ENCODE peak calls at places on chromosomes 16 and 17, in eight cellular contexts. One of them, this sample, is unnamed.

GRCh38 chr17:80751460-80752368 is 207.1 kb downstream of the RPTOR start:
- DNase-seq in prostate gland: no peak
- DNase-seq in heart right ventricle: no peak
- DNase-seq in AG10803: peak; percentile 96
- DNase-seq in ovary: peak; percentile 47
- DNase-seq in GM10248: no peak
- DNase-seq in psoas muscle: peak; percentile 75
- DNase-seq in sigmoid colon: peak; percentile 89
- DNase-seq in this sample: no peak

GRCh38 chr17:77433385-77434135 is 292.8 kb downstream of the SEC14L1 start:
- DNase-seq in AG10803: peak; percentile 69
- DNase-seq in psoas muscle: peak; percentile 27
- DNase-seq in ovary: peak; percentile 60
- DNase-seq in sigmoid colon: peak; percentile 78
- DNase-seq in heart right ventricle: peak; percentile 78
- DNase-seq in GM10248: peak; percentile 82
- DNase-seq in prostate gland: no peak
- DNase-seq in this sample: peak; percentile 68

GRCh38 chr17:17129466-17129865 is 76.7 kb downstream of the PLD6 start:
- DNase-seq in sigmoid colon: no peak
- DNase-seq in AG10803: no peak
- DNase-seq in psoas muscle: peak; percentile 50
- DNase-seq in GM10248: no peak
- DNase-seq in prostate gland: no peak
- DNase-seq in heart right ventricle: no peak
- DNase-seq in ovary: no peak
- DNase-seq in this sample: no peak

GRCh38 chr16:20854963-20855362 is 45.2 kb downstream of the DCUN1D3 start:
- DNase-seq in prostate gland: no peak
- DNase-seq in ovary: no peak
- DNase-seq in heart right ventricle: no peak
- DNase-seq in GM10248: no peak
- DNase-seq in psoas muscle: no peak
- DNase-seq in sigmoid colon: no peak
- DNase-seq in AG10803: no peak
- DNase-seq in this sample: no peak

GRCh38 chr17:40355123-40355803 is 9.3 kb downstream of the GJD3 start:
- DNase-seq in sigmoid colon: peak; percentile 91
- DNase-seq in ovary: peak; percentile 85
- DNase-seq in AG10803: peak; percentile 43
- DNase-seq in heart right ventricle: peak; percentile 75
- DNase-seq in psoas muscle: peak; percentile 82
- DNase-seq in prostate gland: peak; percentile 57
- DNase-seq in GM10248: peak; percentile 84
- DNase-seq in this sample: peak; percentile 65

GRCh38 chr17:1975573-1975972 is 49.6 kb downstream of the RTN4RL1 start:
- DNase-seq in ovary: no peak
- DNase-seq in GM10248: no peak
- DNase-seq in psoas muscle: no peak
- DNase-seq in heart right ventricle: no peak
- DNase-seq in sigmoid colon: no peak
- DNase-seq in prostate gland: no peak
- DNase-seq in AG10803: no peak
- DNase-seq in this sample: no peak

GRCh38 chr16:67326472-67327309 is at the start of the genes KCTD19 and LRRC36:
- DNase-seq in ovary: peak; percentile 71
- DNase-seq in GM10248: peak; percentile 80
- DNase-seq in prostate gland: peak; percentile 35
- DNase-seq in AG10803: no peak
- DNase-seq in psoas muscle: peak; percentile 57
- DNase-seq in sigmoid colon: peak; percentile 74
- DNase-seq in heart right ventricle: peak; percentile 39
- DNase-seq in this sample: no peak

GRCh38 chr16:85394511-85395206 is 218.5 kb upstream of the GSE1 start:
- DNase-seq in ovary: no peak
- DNase-seq in psoas muscle: no peak
- DNase-seq in GM10248: no peak
- DNase-seq in prostate gland: no peak
- DNase-seq in heart right ventricle: no peak
- DNase-seq in sigmoid colon: peak; percentile 63
- DNase-seq in AG10803: no peak
- DNase-seq in this sample: no peak

GRCh38 chr17:42281571-42282096 is 5.4 kb upstream of the STAT5B start:
- DNase-seq in AG10803: no peak
- DNase-seq in ovary: peak; percentile 20
- DNase-seq in GM10248: no peak
- DNase-seq in psoas muscle: no peak
- DNase-seq in sigmoid colon: peak; percentile 62
- DNase-seq in prostate gland: no peak
- DNase-seq in heart right ventricle: no peak
- DNase-seq in this sample: no peak

GRCh38 chr16:5916711-5917191 is 819.2 kb upstream of the EEF2KMT start:
- DNase-seq in prostate gland: no peak
- DNase-seq in sigmoid colon: no peak
- DNase-seq in heart right ventricle: no peak
- DNase-seq in psoas muscle: no peak
- DNase-seq in ovary: no peak
- DNase-seq in AG10803: no peak
- DNase-seq in GM10248: no peak
- DNase-seq in this sample: no peak

GRCh38 chr17:40963838-40964237 is 2.9 kb downstream of the KRT39 start:
- DNase-seq in GM10248: peak; percentile 36
- DNase-seq in sigmoid colon: no peak
- DNase-seq in ovary: no peak
- DNase-seq in heart right ventricle: no peak
- DNase-seq in AG10803: no peak
- DNase-seq in psoas muscle: no peak
- DNase-seq in prostate gland: no peak
- DNase-seq in this sample: peak; percentile 20

GRCh38 chr17:9291912-9292562 is 270.7 kb downstream of the NTN1 start:
- DNase-seq in sigmoid colon: peak; percentile 83
- DNase-seq in prostate gland: peak; percentile 46
- DNase-seq in ovary: peak; percentile 41
- DNase-seq in GM10248: peak; percentile 68
- DNase-seq in AG10803: peak; percentile 31
- DNase-seq in psoas muscle: peak; percentile 30
- DNase-seq in heart right ventricle: peak; percentile 45
- DNase-seq in this sample: peak; percentile 30

GRCh38 chr17:43860927-43861622 is 14.1 kb downstream of the CD300LG start:
- DNase-seq in heart right ventricle: peak; percentile 62
- DNase-seq in psoas muscle: no peak
- DNase-seq in prostate gland: no peak
- DNase-seq in ovary: peak; percentile 48
- DNase-seq in AG10803: no peak
- DNase-seq in GM10248: no peak
- DNase-seq in sigmoid colon: peak; percentile 67
- DNase-seq in this sample: no peak

GRCh38 chr16:59573528-59574271 is 839.6 kb upstream of the GOT2 start:
- DNase-seq in GM10248: no peak
- DNase-seq in AG10803: peak; percentile 85
- DNase-seq in heart right ventricle: no peak
- DNase-seq in sigmoid colon: no peak
- DNase-seq in prostate gland: no peak
- DNase-seq in psoas muscle: no peak
- DNase-seq in ovary: no peak
- DNase-seq in this sample: peak; percentile 71

GRCh38 chr16:35174006-35174405 is 1714.6 kb downstream of the TP53TG3F start:
- DNase-seq in prostate gland: no peak
- DNase-seq in heart right ventricle: no peak
- DNase-seq in ovary: no peak
- DNase-seq in GM10248: no peak
- DNase-seq in AG10803: no peak
- DNase-seq in sigmoid colon: no peak
- DNase-seq in psoas muscle: no peak
- DNase-seq in this sample: no peak

GRCh38 chr17:48594412-48595106 is 980 bp upstream of the HOXB5 start:
- DNase-seq in AG10803: no peak
- DNase-seq in prostate gland: no peak
- DNase-seq in GM10248: no peak
- DNase-seq in psoas muscle: no peak
- DNase-seq in sigmoid colon: no peak
- DNase-seq in ovary: no peak
- DNase-seq in heart right ventricle: no peak
- DNase-seq in this sample: no peak

GRCh38 chr17:61464121-61464905 is 12.1 kb downstream of the TBX4 start:
- DNase-seq in GM10248: no peak
- DNase-seq in prostate gland: no peak
- DNase-seq in psoas muscle: no peak
- DNase-seq in heart right ventricle: no peak
- DNase-seq in ovary: no peak
- DNase-seq in sigmoid colon: peak; percentile 48
- DNase-seq in AG10803: no peak
- DNase-seq in this sample: no peak

DNA sequence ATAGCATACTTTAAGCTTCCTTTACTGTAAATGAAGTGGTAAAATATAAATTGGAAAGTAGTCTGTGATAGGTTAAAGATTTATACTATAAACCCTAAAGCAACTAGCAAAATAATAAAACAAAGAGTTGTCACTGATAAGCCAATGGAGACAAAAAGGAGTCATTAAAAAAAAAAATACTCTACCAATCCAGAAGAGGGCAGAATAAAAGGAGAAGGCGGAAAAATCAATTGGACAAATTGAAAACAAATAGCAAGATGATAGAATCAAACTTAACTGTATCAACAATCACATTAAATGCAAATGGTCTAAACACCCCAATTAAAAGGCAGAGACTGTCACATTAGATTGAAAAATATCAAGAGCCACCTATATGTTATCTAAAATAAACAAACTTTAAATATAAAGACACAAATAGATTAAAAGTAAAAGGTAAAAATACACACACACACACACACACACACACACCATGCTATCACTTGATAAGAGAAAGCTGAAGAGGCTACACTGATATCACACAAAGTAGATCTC is 71.8 kb downstream of the CACNG1 start:
- DNase-seq in AG10803: no peak
- DNase-seq in ovary: no peak
- DNase-seq in heart right ventricle: no peak
- DNase-seq in psoas muscle: no peak
- DNase-seq in GM10248: no peak
- DNase-seq in prostate gland: no peak
- DNase-seq in sigmoid colon: no peak
- DNase-seq in this sample: no peak
- TF ChIP-seq CTCF in AG10803: no peak
- TF ChIP-seq CTCF in ovary: no peak
- TF ChIP-seq CTCF in heart right ventricle: no peak
- TF ChIP-seq CTCF in psoas muscle: no peak
- TF ChIP-seq CTCF in GM10248: no peak
- TF ChIP-seq CTCF in prostate gland: no peak
- TF ChIP-seq CTCF in sigmoid colon: no peak
- TF ChIP-seq CTCF in this sample: no peak

GRCh38 chr16:17331991-17332390 is 138.8 kb downstream of the XYLT1 start:
- DNase-seq in GM10248: no peak
- DNase-seq in AG10803: no peak
- DNase-seq in prostate gland: no peak
- DNase-seq in psoas muscle: no peak
- DNase-seq in sigmoid colon: no peak
- DNase-seq in heart right ventricle: no peak
- DNase-seq in ovary: no peak
- DNase-seq in this sample: no peak
- TF ChIP-seq CTCF in GM10248: no peak
- TF ChIP-seq CTCF in AG10803: peak; percentile 9
- TF ChIP-seq CTCF in prostate gland: no peak
- TF ChIP-seq CTCF in psoas muscle: no peak
- TF ChIP-seq CTCF in sigmoid colon: no peak
- TF ChIP-seq CTCF in heart right ventricle: no peak
- TF ChIP-seq CTCF in ovary: no peak
- TF ChIP-seq CTCF in this sample: no peak

DNA sequence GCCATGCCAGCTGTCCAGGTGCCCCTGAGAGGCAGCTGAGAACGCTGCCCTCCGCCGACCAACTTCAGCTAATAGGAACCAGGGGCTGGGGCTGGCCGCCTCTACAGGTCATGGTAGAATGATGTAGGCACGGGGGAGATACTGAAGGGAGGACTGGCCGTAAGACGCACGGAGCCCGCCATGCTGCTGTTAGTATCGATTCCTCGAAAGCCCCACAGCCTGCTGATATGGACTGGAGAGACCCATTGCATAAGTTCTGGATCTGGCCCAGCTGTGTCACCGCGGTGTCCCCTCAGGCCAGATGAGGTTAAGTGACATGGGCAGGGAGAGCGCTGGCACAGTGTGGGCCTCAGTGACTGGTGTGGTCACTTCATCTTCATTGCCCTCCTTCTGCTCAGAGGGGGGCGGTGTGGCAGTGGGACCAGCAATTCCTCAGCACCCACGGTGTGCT is 75.6 kb downstream of the AMFR start:
- DNase-seq in AG10803: no peak
- DNase-seq in heart right ventricle: no peak
- DNase-seq in sigmoid colon: no peak
- DNase-seq in prostate gland: no peak
- DNase-seq in psoas muscle: no peak
- DNase-seq in ovary: no peak
- DNase-seq in GM10248: no peak
- DNase-seq in this sample: no peak
- TF ChIP-seq CTCF in AG10803: no peak
- TF ChIP-seq CTCF in heart right ventricle: no peak
- TF ChIP-seq CTCF in sigmoid colon: no peak
- TF ChIP-seq CTCF in prostate gland: no peak
- TF ChIP-seq CTCF in psoas muscle: no peak
- TF ChIP-seq CTCF in ovary: no peak
- TF ChIP-seq CTCF in GM10248: no peak
- TF ChIP-seq CTCF in this sample: no peak

DNA sequence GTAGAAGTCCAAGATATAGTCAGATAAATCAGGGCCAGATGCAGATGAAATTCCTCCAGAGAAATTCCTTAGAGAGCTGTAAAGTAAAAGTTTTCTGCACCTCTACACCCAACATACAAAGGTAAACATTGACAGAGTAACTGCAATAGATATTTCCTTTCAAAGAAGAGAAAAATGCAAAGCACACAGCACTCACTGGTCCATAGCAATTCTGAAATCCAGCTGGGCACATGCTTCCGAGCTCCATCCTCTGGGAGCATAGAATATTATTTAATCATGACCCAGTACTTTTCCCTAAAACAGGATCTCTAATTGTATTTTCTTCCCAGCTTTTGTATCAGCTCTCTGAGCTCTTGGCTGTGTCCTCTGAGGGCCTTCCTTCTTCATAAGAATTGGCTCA is 239.5 kb upstream of the IRX3 start:
- DNase-seq in ovary: no peak
- DNase-seq in GM10248: no peak
- DNase-seq in sigmoid colon: no peak
- DNase-seq in heart right ventricle: no peak
- DNase-seq in AG10803: no peak
- DNase-seq in prostate gland: no peak
- DNase-seq in psoas muscle: no peak
- DNase-seq in this sample: no peak
- TF ChIP-seq CTCF in ovary: no peak
- TF ChIP-seq CTCF in GM10248: no peak
- TF ChIP-seq CTCF in sigmoid colon: no peak
- TF ChIP-seq CTCF in heart right ventricle: no peak
- TF ChIP-seq CTCF in AG10803: no peak
- TF ChIP-seq CTCF in prostate gland: no peak
- TF ChIP-seq CTCF in psoas muscle: no peak
- TF ChIP-seq CTCF in this sample: no peak

GRCh38 chr17:34081269-34081668 is 173.8 kb upstream of the CCL2 start:
- DNase-seq in prostate gland: no peak
- DNase-seq in heart right ventricle: no peak
- DNase-seq in GM10248: peak; percentile 15
- DNase-seq in psoas muscle: no peak
- DNase-seq in sigmoid colon: no peak
- DNase-seq in AG10803: no peak
- DNase-seq in ovary: no peak
- DNase-seq in this sample: peak; percentile 17
- TF ChIP-seq CTCF in prostate gland: no peak
- TF ChIP-seq CTCF in heart right ventricle: peak; percentile 44
- TF ChIP-seq CTCF in GM10248: no peak
- TF ChIP-seq CTCF in psoas muscle: no peak
- TF ChIP-seq CTCF in sigmoid colon: no peak
- TF ChIP-seq CTCF in AG10803: peak; percentile 41
- TF ChIP-seq CTCF in ovary: no peak
- TF ChIP-seq CTCF in this sample: peak; percentile 48

GRCh38 chr16:26827386-26827785 is 239.3 kb upstream of the C16orf82 start:
- DNase-seq in ovary: no peak
- DNase-seq in GM10248: no peak
- DNase-seq in psoas muscle: no peak
- DNase-seq in heart right ventricle: no peak
- DNase-seq in prostate gland: no peak
- DNase-seq in AG10803: no peak
- DNase-seq in sigmoid colon: no peak
- DNase-seq in this sample: no peak
- TF ChIP-seq CTCF in ovary: no peak
- TF ChIP-seq CTCF in GM10248: no peak
- TF ChIP-seq CTCF in psoas muscle: no peak
- TF ChIP-seq CTCF in heart right ventricle: no peak
- TF ChIP-seq CTCF in prostate gland: no peak
- TF ChIP-seq CTCF in AG10803: no peak
- TF ChIP-seq CTCF in sigmoid colon: no peak
- TF ChIP-seq CTCF in this sample: no peak